ENCODE peak calls at places on chromosomes 4 and X, in ten cellular contexts. One of them, this sample, is unnamed.

GRCh38 chr4:150501019-150501727 is 80.8 kb upstream of the MAB21L2 start:
- DNase-seq in IMR-90: peak
- DNase-seq in ovary: no peak
- DNase-seq in transverse colon: no peak
- DNase-seq in testis: no peak
- DNase-seq in GM12891: no peak
- DNase-seq in GM12878: no peak
- DNase-seq in esophagus squamous epithelium: no peak
- DNase-seq in HCT116: no peak
- DNase-seq in body of pancreas: no peak
- DNase-seq in this sample: no peak

GRCh38 chr4:41134581-41134980 is 79.8 kb downstream of the APBB2 start:
- DNase-seq in IMR-90: no peak
- DNase-seq in ovary: no peak
- DNase-seq in transverse colon: no peak
- DNase-seq in testis: no peak
- DNase-seq in GM12891: no peak
- DNase-seq in GM12878: no peak
- DNase-seq in esophagus squamous epithelium: no peak
- DNase-seq in HCT116: no peak
- DNase-seq in body of pancreas: no peak
- DNase-seq in this sample: no peak

GRCh38 chrX:661154-661553 is 30.6 kb downstream of the SHOX start:
- DNase-seq in IMR-90: no peak
- DNase-seq in ovary: no peak
- DNase-seq in transverse colon: no peak
- DNase-seq in testis: no peak
- DNase-seq in GM12891: no peak
- DNase-seq in GM12878: no peak
- DNase-seq in esophagus squamous epithelium: no peak
- DNase-seq in HCT116: no peak
- DNase-seq in body of pancreas: no peak
- DNase-seq in this sample: no peak

GRCh38 chr4:42655921-42656735 is 777 bp downstream of the ATP8A1 start:
- DNase-seq in IMR-90: no peak
- DNase-seq in ovary: peak
- DNase-seq in transverse colon: peak
- DNase-seq in testis: peak
- DNase-seq in GM12891: peak
- DNase-seq in GM12878: no peak
- DNase-seq in esophagus squamous epithelium: no peak
- DNase-seq in HCT116: no peak
- DNase-seq in body of pancreas: peak
- DNase-seq in this sample: peak

GRCh38 chr4:6425911-6426310 is 46.5 kb downstream of the PPP2R2C start:
- DNase-seq in IMR-90: no peak
- DNase-seq in ovary: no peak
- DNase-seq in transverse colon: no peak
- DNase-seq in testis: no peak
- DNase-seq in GM12891: no peak
- DNase-seq in GM12878: no peak
- DNase-seq in esophagus squamous epithelium: no peak
- DNase-seq in HCT116: no peak
- DNase-seq in body of pancreas: no peak
- DNase-seq in this sample: no peak

GRCh38 chrX:15310117-15310516 is 5.3 kb downstream of the ASB11 start:
- DNase-seq in IMR-90: peak
- DNase-seq in ovary: no peak
- DNase-seq in transverse colon: no peak
- DNase-seq in testis: peak
- DNase-seq in GM12891: no peak
- DNase-seq in GM12878: no peak
- DNase-seq in esophagus squamous epithelium: no peak
- DNase-seq in HCT116: no peak
- DNase-seq in body of pancreas: peak
- DNase-seq in this sample: no peak

GRCh38 chrX:133335027-133335426 is 80.3 kb downstream of the GPC4 start:
- DNase-seq in IMR-90: peak
- DNase-seq in ovary: no peak
- DNase-seq in transverse colon: peak
- DNase-seq in testis: peak
- DNase-seq in GM12891: no peak
- DNase-seq in GM12878: no peak
- DNase-seq in esophagus squamous epithelium: no peak
- DNase-seq in HCT116: no peak
- DNase-seq in body of pancreas: peak
- DNase-seq in this sample: no peak

GRCh38 chr4:80133240-80133783 is 60.3 kb upstream of the ANTXR2 start:
- DNase-seq in IMR-90: no peak
- DNase-seq in ovary: no peak
- DNase-seq in transverse colon: no peak
- DNase-seq in testis: no peak
- DNase-seq in GM12891: no peak
- DNase-seq in GM12878: no peak
- DNase-seq in esophagus squamous epithelium: no peak
- DNase-seq in HCT116: no peak
- DNase-seq in body of pancreas: no peak
- DNase-seq in this sample: no peak

GRCh38 chrX:42673411-42673810 is 104.6 kb downstream of the PPP1R2C start:
- DNase-seq in IMR-90: no peak
- DNase-seq in ovary: no peak
- DNase-seq in transverse colon: no peak
- DNase-seq in testis: no peak
- DNase-seq in GM12891: no peak
- DNase-seq in GM12878: no peak
- DNase-seq in esophagus squamous epithelium: no peak
- DNase-seq in HCT116: no peak
- DNase-seq in body of pancreas: no peak
- DNase-seq in this sample: no peak

GRCh38 chrX:137051978-137052640 is 18.3 kb upstream of the GPR101 start:
- DNase-seq in IMR-90: peak
- DNase-seq in ovary: peak
- DNase-seq in transverse colon: peak
- DNase-seq in testis: peak
- DNase-seq in GM12891: peak
- DNase-seq in GM12878: peak
- DNase-seq in esophagus squamous epithelium: no peak
- DNase-seq in HCT116: peak
- DNase-seq in body of pancreas: peak
- DNase-seq in this sample: peak

DNA sequence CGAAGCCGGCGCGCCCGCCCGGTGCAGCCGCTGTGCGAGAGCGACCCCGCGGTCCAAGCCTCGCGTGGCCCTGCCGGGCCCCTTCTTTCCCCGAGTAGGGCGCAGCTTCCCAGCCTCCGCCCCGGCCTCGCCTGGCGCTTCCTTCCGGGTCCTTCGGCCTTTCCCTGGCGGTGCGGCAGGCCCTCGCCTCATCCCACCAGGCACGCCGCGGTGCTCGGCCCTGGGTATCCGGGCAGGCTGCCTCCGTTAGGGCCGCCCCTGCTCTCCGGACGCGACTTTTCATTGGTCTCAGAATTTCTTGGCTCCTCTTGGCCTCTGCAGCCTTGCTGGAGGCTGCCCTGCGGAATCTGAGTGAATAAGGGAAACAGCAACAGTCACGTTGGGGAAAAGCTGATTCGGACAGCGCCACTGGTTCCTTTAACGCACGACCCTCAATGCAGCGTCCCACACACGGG is 429 bp downstream of the UVSSA start:
- DNase-seq in IMR-90: peak
- DNase-seq in ovary: peak
- DNase-seq in transverse colon: peak
- DNase-seq in testis: peak
- DNase-seq in GM12891: peak
- DNase-seq in GM12878: no peak
- DNase-seq in esophagus squamous epithelium: no peak
- DNase-seq in HCT116: no peak
- DNase-seq in body of pancreas: peak
- DNase-seq in this sample: peak
- TF ChIP-seq POLR2A in IMR-90: peak
- TF ChIP-seq POLR2A in ovary: no peak
- TF ChIP-seq POLR2A in transverse colon: peak
- TF ChIP-seq POLR2A in testis: no peak
- TF ChIP-seq POLR2A in GM12891: peak
- TF ChIP-seq POLR2A in GM12878: peak
- TF ChIP-seq POLR2A in esophagus squamous epithelium: no peak
- TF ChIP-seq POLR2A in HCT116: no peak
- TF ChIP-seq POLR2A in body of pancreas: peak
- TF ChIP-seq POLR2A in this sample: peak

GRCh38 chr4:183797445-183798248 is 107.5 kb upstream of the STOX2 start:
- DNase-seq in IMR-90: no peak
- DNase-seq in ovary: peak
- DNase-seq in transverse colon: peak
- DNase-seq in testis: peak
- DNase-seq in GM12891: no peak
- DNase-seq in GM12878: no peak
- DNase-seq in esophagus squamous epithelium: no peak
- DNase-seq in HCT116: no peak
- DNase-seq in body of pancreas: peak
- DNase-seq in this sample: no peak
- TF ChIP-seq POLR2A in IMR-90: no peak
- TF ChIP-seq POLR2A in ovary: no peak
- TF ChIP-seq POLR2A in transverse colon: no peak
- TF ChIP-seq POLR2A in testis: no peak
- TF ChIP-seq POLR2A in GM12891: no peak
- TF ChIP-seq POLR2A in GM12878: no peak
- TF ChIP-seq POLR2A in esophagus squamous epithelium: peak
- TF ChIP-seq POLR2A in HCT116: no peak
- TF ChIP-seq POLR2A in body of pancreas: no peak
- TF ChIP-seq POLR2A in this sample: no peak

DNA sequence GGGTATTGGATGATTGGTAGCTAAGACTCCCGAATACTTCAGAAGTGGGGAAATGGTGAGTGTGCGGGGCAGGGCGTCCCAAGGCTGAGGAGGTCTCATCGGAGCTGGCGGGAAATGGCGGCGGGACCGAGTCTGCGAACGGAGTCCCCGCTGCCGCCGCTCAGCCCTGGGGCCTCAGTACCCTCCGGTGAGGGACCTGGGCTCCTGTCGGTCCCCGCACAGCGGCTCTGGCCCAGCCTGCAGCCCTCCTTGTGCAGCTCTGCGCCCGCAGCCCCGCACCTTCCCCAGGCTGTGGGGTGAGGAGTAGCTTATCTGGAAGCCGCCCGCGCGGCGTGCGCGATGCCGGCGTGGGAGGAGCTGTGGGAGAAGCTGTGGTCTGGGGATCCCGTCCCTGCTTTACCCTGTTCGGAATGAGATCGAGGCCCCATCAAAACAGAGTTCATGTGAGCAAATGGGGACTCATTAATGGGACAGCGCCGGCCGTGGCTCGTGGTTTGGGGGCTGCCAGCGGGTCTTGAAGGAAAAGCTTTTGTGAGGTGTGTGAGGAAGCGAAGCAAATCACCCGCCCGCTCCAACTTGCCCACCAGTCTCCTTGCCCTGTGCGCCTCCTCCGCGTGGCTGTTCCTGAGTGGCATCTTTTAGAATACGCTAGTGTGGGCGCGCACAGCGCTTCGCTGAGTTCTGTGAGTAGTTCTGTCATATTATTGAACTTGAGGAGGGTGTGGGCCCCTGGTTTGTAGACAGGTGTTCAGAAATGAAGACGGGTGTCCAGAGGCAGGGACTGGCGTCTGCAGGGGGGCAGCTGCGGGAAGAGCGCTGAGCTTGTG is 531 bp downstream of the ZNF141 start:
- DNase-seq in IMR-90: peak
- DNase-seq in ovary: peak
- DNase-seq in transverse colon: no peak
- DNase-seq in testis: peak
- DNase-seq in GM12891: no peak
- DNase-seq in GM12878: no peak
- DNase-seq in esophagus squamous epithelium: no peak
- DNase-seq in HCT116: no peak
- DNase-seq in body of pancreas: peak
- DNase-seq in this sample: peak
- TF ChIP-seq POLR2A in IMR-90: peak
- TF ChIP-seq POLR2A in ovary: no peak
- TF ChIP-seq POLR2A in transverse colon: no peak
- TF ChIP-seq POLR2A in testis: no peak
- TF ChIP-seq POLR2A in GM12891: no peak
- TF ChIP-seq POLR2A in GM12878: peak
- TF ChIP-seq POLR2A in esophagus squamous epithelium: no peak
- TF ChIP-seq POLR2A in HCT116: no peak
- TF ChIP-seq POLR2A in body of pancreas: no peak
- TF ChIP-seq POLR2A in this sample: peak

GRCh38 chrX:100408643-100409315 is 1.3 kb downstream of the PCDH19 start:
- DNase-seq in IMR-90: no peak
- DNase-seq in ovary: no peak
- DNase-seq in transverse colon: no peak
- DNase-seq in testis: no peak
- DNase-seq in GM12891: no peak
- DNase-seq in GM12878: no peak
- DNase-seq in esophagus squamous epithelium: no peak
- DNase-seq in HCT116: no peak
- DNase-seq in body of pancreas: no peak
- DNase-seq in this sample: no peak
- TF ChIP-seq POLR2A in IMR-90: no peak
- TF ChIP-seq POLR2A in ovary: no peak
- TF ChIP-seq POLR2A in transverse colon: no peak
- TF ChIP-seq POLR2A in testis: no peak
- TF ChIP-seq POLR2A in GM12891: no peak
- TF ChIP-seq POLR2A in GM12878: no peak
- TF ChIP-seq POLR2A in esophagus squamous epithelium: no peak
- TF ChIP-seq POLR2A in HCT116: no peak
- TF ChIP-seq POLR2A in body of pancreas: no peak
- TF ChIP-seq POLR2A in this sample: no peak

This sample was measured in erythroblast.